ENCODE peak calls at places on chromosomes 11 and 22, in eight cellular contexts. One of them, this sample, is unnamed.

GRCh38 chr22:21984793-21985192 is 2.2 kb upstream of the TOP3B start:
- DNase-seq in cardiac muscle cell: peak
- DNase-seq in pancreas: no peak
- DNase-seq in brain microvascular endothelial cell: peak
- DNase-seq in A549: peak
- DNase-seq in body of pancreas: no peak
- DNase-seq in heart left ventricle: no peak
- DNase-seq in tibial artery: no peak
- DNase-seq in this sample: no peak

GRCh38 chr11:134544095-134544815 is 132.2 kb upstream of the B3GAT1 start:
- DNase-seq in body of pancreas: no peak
- DNase-seq in pancreas: no peak
- DNase-seq in A549: no peak
- DNase-seq in heart left ventricle: no peak
- DNase-seq in brain microvascular endothelial cell: no peak
- DNase-seq in tibial artery: no peak
- DNase-seq in cardiac muscle cell: no peak
- DNase-seq in this sample: no peak

GRCh38 chr11:118198370-118198769 is 21.9 kb upstream of the SCN2B start:
- DNase-seq in tibial artery: peak
- DNase-seq in body of pancreas: peak
- DNase-seq in cardiac muscle cell: peak
- DNase-seq in A549: peak
- DNase-seq in pancreas: peak
- DNase-seq in brain microvascular endothelial cell: peak
- DNase-seq in heart left ventricle: peak
- DNase-seq in this sample: peak

GRCh38 chr11:128022007-128022368 is 565.4 kb downstream of the ETS1 start:
- DNase-seq in A549: no peak
- DNase-seq in cardiac muscle cell: peak
- DNase-seq in pancreas: no peak
- DNase-seq in heart left ventricle: no peak
- DNase-seq in brain microvascular endothelial cell: peak
- DNase-seq in body of pancreas: no peak
- DNase-seq in tibial artery: no peak
- DNase-seq in this sample: no peak

GRCh38 chr22:47391169-47392053 is 629.0 kb downstream of the TBC1D22A start:
- DNase-seq in cardiac muscle cell: no peak
- DNase-seq in pancreas: no peak
- DNase-seq in brain microvascular endothelial cell: no peak
- DNase-seq in tibial artery: no peak
- DNase-seq in heart left ventricle: peak
- DNase-seq in A549: no peak
- DNase-seq in body of pancreas: no peak
- DNase-seq in this sample: no peak

GRCh38 chr11:59243633-59244032 is 30.9 kb upstream of the MPEG1 start:
- DNase-seq in heart left ventricle: no peak
- DNase-seq in A549: no peak
- DNase-seq in brain microvascular endothelial cell: no peak
- DNase-seq in tibial artery: no peak
- DNase-seq in pancreas: no peak
- DNase-seq in body of pancreas: no peak
- DNase-seq in cardiac muscle cell: no peak
- DNase-seq in this sample: no peak

GRCh38 chr11:64090811-64091516 is 55.2 kb downstream of the FLRT1 start:
- DNase-seq in brain microvascular endothelial cell: no peak
- DNase-seq in body of pancreas: no peak
- DNase-seq in pancreas: no peak
- DNase-seq in cardiac muscle cell: peak
- DNase-seq in heart left ventricle: no peak
- DNase-seq in A549: peak
- DNase-seq in tibial artery: no peak
- DNase-seq in this sample: no peak

GRCh38 chr11:116086426-116086825 is 582.2 kb upstream of the CADM1 start:
- DNase-seq in A549: no peak
- DNase-seq in body of pancreas: no peak
- DNase-seq in heart left ventricle: no peak
- DNase-seq in tibial artery: no peak
- DNase-seq in brain microvascular endothelial cell: no peak
- DNase-seq in cardiac muscle cell: no peak
- DNase-seq in pancreas: no peak
- DNase-seq in this sample: no peak

GRCh38 chr11:129694538-129694937 is 121.1 kb upstream of the TMEM45B start:
- DNase-seq in cardiac muscle cell: no peak
- DNase-seq in body of pancreas: no peak
- DNase-seq in tibial artery: no peak
- DNase-seq in brain microvascular endothelial cell: no peak
- DNase-seq in pancreas: no peak
- DNase-seq in A549: no peak
- DNase-seq in heart left ventricle: no peak
- DNase-seq in this sample: peak

GRCh38 chr11:118634435-118635236 is 27.2 kb downstream of the PHLDB1 start:
- DNase-seq in tibial artery: peak
- DNase-seq in heart left ventricle: peak
- DNase-seq in cardiac muscle cell: peak
- DNase-seq in pancreas: peak
- DNase-seq in A549: no peak
- DNase-seq in brain microvascular endothelial cell: no peak
- DNase-seq in body of pancreas: peak
- DNase-seq in this sample: peak

GRCh38 chr11:68974421-68975194 is 6.2 kb downstream of the MRGPRD start:
- DNase-seq in pancreas: no peak
- DNase-seq in body of pancreas: no peak
- DNase-seq in heart left ventricle: no peak
- DNase-seq in cardiac muscle cell: no peak
- DNase-seq in A549: peak
- DNase-seq in brain microvascular endothelial cell: peak
- DNase-seq in tibial artery: no peak
- DNase-seq in this sample: peak

GRCh38 chr11:72750086-72750485 is 2.1 kb downstream of the ARAP1 start:
- DNase-seq in pancreas: no peak
- DNase-seq in cardiac muscle cell: no peak
- DNase-seq in brain microvascular endothelial cell: no peak
- DNase-seq in body of pancreas: no peak
- DNase-seq in heart left ventricle: no peak
- DNase-seq in tibial artery: no peak
- DNase-seq in A549: no peak
- DNase-seq in this sample: no peak

GRCh38 chr11:67389477-67389876 is 2.3 kb upstream of the RAD9A start:
- DNase-seq in brain microvascular endothelial cell: no peak
- DNase-seq in cardiac muscle cell: no peak
- DNase-seq in pancreas: no peak
- DNase-seq in heart left ventricle: peak
- DNase-seq in body of pancreas: peak
- DNase-seq in tibial artery: no peak
- DNase-seq in A549: peak
- DNase-seq in this sample: no peak

GRCh38 chr11:38006466-38006865 is 1408.4 kb upstream of the RAG2 start:
- DNase-seq in heart left ventricle: no peak
- DNase-seq in cardiac muscle cell: no peak
- DNase-seq in body of pancreas: no peak
- DNase-seq in pancreas: no peak
- DNase-seq in brain microvascular endothelial cell: no peak
- DNase-seq in tibial artery: no peak
- DNase-seq in A549: no peak
- DNase-seq in this sample: no peak

DNA sequence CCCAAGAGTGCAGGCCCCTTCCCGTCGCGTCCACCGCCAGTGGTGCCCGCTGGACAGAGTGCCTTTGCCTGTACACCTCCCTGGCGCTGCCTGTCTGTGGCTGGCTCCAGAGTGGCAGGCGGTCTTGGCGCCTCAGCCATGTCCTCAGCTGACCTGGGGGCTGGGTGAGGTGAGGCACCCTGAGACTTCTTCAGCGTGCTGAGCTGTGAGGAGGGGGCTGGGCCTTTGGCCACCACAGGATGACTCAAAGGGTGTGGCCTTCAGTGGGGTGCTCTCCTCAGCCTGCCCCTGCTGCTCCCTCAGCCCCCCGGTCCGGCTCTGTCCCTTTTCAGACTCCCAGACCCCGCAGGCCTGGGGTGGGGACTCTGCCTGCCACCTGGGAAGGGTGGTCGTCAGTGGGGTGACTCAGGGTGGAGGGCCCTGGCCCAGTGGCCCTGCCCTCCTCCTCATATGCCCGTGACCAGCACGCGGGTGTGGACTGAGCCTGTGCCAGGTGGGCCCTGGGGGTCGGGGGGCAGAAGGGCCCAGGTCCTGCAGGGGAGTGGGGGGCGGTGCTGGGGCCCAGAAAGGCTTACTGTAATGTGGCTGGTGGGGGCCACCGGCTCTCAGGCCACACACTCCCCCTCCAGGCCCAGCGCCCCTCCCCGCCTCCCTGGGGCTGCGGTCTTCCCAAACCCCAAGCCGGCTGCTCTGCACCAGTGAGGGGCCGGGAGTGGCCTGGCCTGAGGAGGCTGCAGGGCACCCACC is 15.9 kb downstream of the CRELD2 start:
- DNase-seq in tibial artery: no peak
- DNase-seq in A549: no peak
- DNase-seq in pancreas: peak
- DNase-seq in cardiac muscle cell: no peak
- DNase-seq in heart left ventricle: peak
- DNase-seq in brain microvascular endothelial cell: no peak
- DNase-seq in body of pancreas: peak
- DNase-seq in this sample: peak
- H3K4me3 ChIP-seq in tibial artery: peak
- H3K4me3 ChIP-seq in A549: peak
- H3K4me3 ChIP-seq in pancreas: peak
- H3K4me3 ChIP-seq in cardiac muscle cell: no peak
- H3K4me3 ChIP-seq in heart left ventricle: peak
- H3K4me3 ChIP-seq in brain microvascular endothelial cell: no peak
- H3K4me3 ChIP-seq in body of pancreas: no peak
- H3K4me3 ChIP-seq in this sample: peak

DNA sequence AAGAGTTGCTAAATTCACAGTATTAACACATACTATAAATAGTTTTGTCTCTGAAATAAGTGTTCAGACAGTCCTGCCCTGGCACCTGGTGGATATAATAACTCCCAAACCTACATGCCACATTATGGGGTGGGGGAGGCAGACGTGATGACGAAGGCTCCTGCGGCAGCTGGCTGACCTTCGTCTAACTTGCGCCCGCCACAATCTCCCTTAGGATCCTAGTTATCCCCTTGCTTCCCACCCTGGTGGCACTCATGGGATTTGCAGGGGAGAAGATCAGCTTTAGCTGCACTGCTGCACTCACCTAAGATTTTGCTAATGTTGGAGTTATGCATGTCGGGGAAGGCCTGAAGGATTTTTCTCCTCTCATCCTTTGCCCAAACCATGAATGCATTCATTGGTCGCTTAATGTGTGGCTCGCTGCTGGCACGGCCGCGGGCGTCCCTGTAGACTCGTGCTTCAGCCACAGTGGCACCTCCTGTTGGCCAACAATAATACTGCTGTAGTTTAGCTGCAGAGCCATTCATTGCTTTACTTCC is 367.6 kb downstream of the SOX6 start:
- DNase-seq in tibial artery: no peak
- DNase-seq in body of pancreas: no peak
- DNase-seq in brain microvascular endothelial cell: no peak
- DNase-seq in A549: peak
- DNase-seq in heart left ventricle: peak
- DNase-seq in pancreas: no peak
- DNase-seq in cardiac muscle cell: peak
- DNase-seq in this sample: no peak
- TF ChIP-seq CTCF in tibial artery: peak
- TF ChIP-seq CTCF in body of pancreas: no peak
- TF ChIP-seq CTCF in brain microvascular endothelial cell: peak
- TF ChIP-seq CTCF in A549: peak
- TF ChIP-seq CTCF in heart left ventricle: peak
- TF ChIP-seq CTCF in pancreas: no peak
- TF ChIP-seq CTCF in cardiac muscle cell: peak
- TF ChIP-seq CTCF in this sample: peak

GRCh38 chr11:79059171-79059570 is 381.7 kb downstream of the TENM4 start:
- DNase-seq in tibial artery: no peak
- DNase-seq in cardiac muscle cell: no peak
- DNase-seq in heart left ventricle: no peak
- DNase-seq in pancreas: no peak
- DNase-seq in brain microvascular endothelial cell: no peak
- DNase-seq in A549: no peak
- DNase-seq in body of pancreas: no peak
- DNase-seq in this sample: no peak

GRCh38 chr11:79060081-79060480 is 380.7 kb downstream of the TENM4 start:
- DNase-seq in heart left ventricle: no peak
- DNase-seq in pancreas: no peak
- DNase-seq in tibial artery: no peak
- DNase-seq in cardiac muscle cell: no peak
- DNase-seq in brain microvascular endothelial cell: no peak
- DNase-seq in A549: no peak
- DNase-seq in body of pancreas: no peak
- DNase-seq in this sample: no peak

GRCh38 chr11:79055866-79056632 is 384.8 kb downstream of the TENM4 start:
- DNase-seq in cardiac muscle cell: peak
- DNase-seq in pancreas: no peak
- DNase-seq in tibial artery: no peak
- DNase-seq in brain microvascular endothelial cell: peak
- DNase-seq in heart left ventricle: no peak
- DNase-seq in body of pancreas: no peak
- DNase-seq in A549: no peak
- DNase-seq in this sample: no peak

GRCh38 chr11:79062814-79063762 is 377.7 kb downstream of the TENM4 start:
- DNase-seq in heart left ventricle: no peak
- DNase-seq in A549: peak
- DNase-seq in cardiac muscle cell: peak
- DNase-seq in pancreas: peak
- DNase-seq in body of pancreas: peak
- DNase-seq in tibial artery: no peak
- DNase-seq in brain microvascular endothelial cell: peak
- DNase-seq in this sample: no peak

GRCh38 chr11:79060534-79060933 is 380.3 kb downstream of the TENM4 start:
- DNase-seq in heart left ventricle: no peak
- DNase-seq in brain microvascular endothelial cell: no peak
- DNase-seq in pancreas: no peak
- DNase-seq in body of pancreas: no peak
- DNase-seq in A549: no peak
- DNase-seq in cardiac muscle cell: no peak
- DNase-seq in tibial artery: no peak
- DNase-seq in this sample: no peak
- H3K27ac ChIP-seq in heart left ventricle: no peak
- H3K27ac ChIP-seq in brain microvascular endothelial cell: no peak
- H3K27ac ChIP-seq in pancreas: no peak
- H3K27ac ChIP-seq in body of pancreas: no peak
- H3K27ac ChIP-seq in A549: peak
- H3K27ac ChIP-seq in cardiac muscle cell: no peak
- H3K27ac ChIP-seq in tibial artery: no peak
- H3K27ac ChIP-seq in this sample: no peak

DNA sequence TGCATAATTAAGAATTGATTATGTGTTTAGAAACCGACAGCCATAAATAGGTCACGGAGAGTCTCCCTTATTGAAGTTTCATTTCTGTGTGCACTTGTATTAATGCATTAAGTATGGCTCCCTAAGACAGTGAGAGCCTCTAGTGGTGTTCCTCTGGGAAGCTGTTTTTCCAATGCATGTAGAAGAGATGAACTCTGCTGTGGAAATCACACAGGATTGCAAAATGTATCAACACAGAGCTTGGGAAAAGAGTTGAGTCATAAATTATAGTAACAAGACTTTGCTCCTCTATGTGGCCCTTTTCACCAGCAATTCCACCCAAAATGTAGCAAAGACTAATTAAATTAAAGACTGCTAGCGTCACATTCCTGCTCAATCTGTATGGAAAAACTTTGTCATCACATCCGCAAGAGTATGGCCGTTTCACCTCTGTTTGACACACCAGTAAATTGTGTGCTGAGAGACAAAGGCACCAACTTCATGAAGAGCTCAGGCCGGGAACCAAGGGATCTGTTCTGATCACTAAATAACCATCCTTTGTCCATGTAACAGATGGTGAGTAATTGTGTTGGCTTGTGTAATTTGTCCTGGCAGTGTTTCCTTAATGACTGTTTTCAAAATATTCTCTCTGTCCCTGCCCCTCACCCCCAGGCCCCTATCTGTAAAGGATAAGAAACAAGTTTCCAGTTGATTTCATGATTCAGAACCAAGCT is 209.2 kb upstream of the SORL1-AS1 start:
- DNase-seq in A549: no peak
- DNase-seq in cardiac muscle cell: peak
- DNase-seq in brain microvascular endothelial cell: peak
- DNase-seq in pancreas: no peak
- DNase-seq in tibial artery: peak
- DNase-seq in heart left ventricle: no peak
- DNase-seq in body of pancreas: no peak
- DNase-seq in this sample: no peak
- H3K4me3 ChIP-seq in A549: no peak
- H3K4me3 ChIP-seq in cardiac muscle cell: no peak
- H3K4me3 ChIP-seq in brain microvascular endothelial cell: no peak
- H3K4me3 ChIP-seq in pancreas: no peak
- H3K4me3 ChIP-seq in tibial artery: no peak
- H3K4me3 ChIP-seq in heart left ventricle: no peak
- H3K4me3 ChIP-seq in body of pancreas: no peak
- H3K4me3 ChIP-seq in this sample: no peak